ENCODE peak calls at places on chromosomes 1 and 21, in seven cellular contexts. H is hepatocyte, E is NCI-H345, B is hypothalamus, O is cardiac muscle cell, F is EL, M is NCI-H1436. S is an unnamed sample.

GRCh38 chr1:23083714-23084480 is 64.6 kb downstream of the KDM1A start:
- DNase-seq in B (no peak), F (no peak), M (no peak), E (no peak), O (no peak), H (no peak), S (no peak)

GRCh38 chr1:216621536-216621935 is 101.7 kb downstream of the ESRRG start:
- DNase-seq in F (no peak), E (no peak), B (no peak), M (no peak), O (no peak), H (no peak), S (no peak)

GRCh38 chr1:43651188-43651587 is 1.2 kb downstream of the KDM4A start:
- DNase-seq in F (no peak), M (no peak), O (no peak), H (no peak), B (no peak), E (no peak), S (no peak)

GRCh38 chr21:44943686-44944550 is 4.1 kb downstream of the SLX9 start:
- DNase-seq in F (no peak), B (no peak), M (no peak), H (no peak), E (no peak), O (no peak), S (no peak)

GRCh38 chr1:205304695-205305070 is 16.9 kb downstream of the NUAK2 start:
- DNase-seq in B (no peak), F (peak), E (no peak), H (no peak), M (no peak), O (no peak), S (no peak)

GRCh38 chr21:38838598-38839369 is 33.1 kb downstream of the ETS2 start:
- DNase-seq in H (no peak), E (no peak), B (no peak), F (no peak), M (no peak), O (no peak), S (no peak)

GRCh38 chr1:21051177-21051576 is 125.5 kb downstream of the EIF4G3 start:
- DNase-seq in F (no peak), E (no peak), O (no peak), B (no peak), M (no peak), H (no peak), S (no peak)

GRCh38 chr1:54842963-54843362 is 41.8 kb upstream of the TTC22 start:
- DNase-seq in B (no peak), H (no peak), O (no peak), M (no peak), F (no peak), E (no peak), S (no peak)

GRCh38 chr1:227934476-227935313 is 13.0 kb downstream of the WNT9A start:
- DNase-seq in B (no peak), O (no peak), H (peak), M (no peak), F (peak), E (no peak), S (no peak)

GRCh38 chr1:79198841-79199240 is 192.3 kb upstream of the ADGRL4 start:
- DNase-seq in F (peak), O (no peak), H (no peak), B (no peak), M (no peak), E (no peak), S (no peak)

GRCh38 chr1:235838021-235838420 is 28.7 kb downstream of the LYST start:
- DNase-seq in B (no peak), O (no peak), M (no peak), E (no peak), F (no peak), H (no peak), S (no peak)

GRCh38 chr1:63261736-63262142 is 60.6 kb upstream of the FOXD3 start:
- DNase-seq in H (no peak), F (no peak), B (no peak), O (no peak), M (no peak), E (no peak), S (no peak)

GRCh38 chr1:197915797-197916686 is 1.1 kb upstream of the LHX9 start:
- DNase-seq in E (peak), F (peak), B (no peak), H (peak), M (peak), O (peak), S (peak)

GRCh38 chr1:32680642-32681041 is 21.9 kb downstream of the SYNC start:
- DNase-seq in E (no peak), M (no peak), F (no peak), H (no peak), B (no peak), O (no peak), S (no peak)

GRCh38 chr1:32042330-32042729 is 28.7 kb downstream of the KHDRBS1 start:
- DNase-seq in B (no peak), H (no peak), M (no peak), F (no peak), E (no peak), O (no peak), S (no peak)

GRCh38 chr1:91635763-91636162 is 135.1 kb downstream of the CDC7 start:
- DNase-seq in F (peak), O (no peak), H (no peak), M (no peak), B (no peak), E (no peak), S (no peak)

GRCh38 chr1:55724551-55725325 is 509.6 kb upstream of the USP24 start:
- DNase-seq in O (no peak), M (no peak), B (no peak), H (no peak), E (no peak), F (peak), S (no peak)

GRCh38 chr1:66349277-66349676 is 184.7 kb upstream of the SGIP1 start:
- DNase-seq in B (no peak), H (no peak), M (no peak), F (no peak), O (no peak), E (no peak), S (no peak)

GRCh38 chr1:82932207-82932606 is 1066.7 kb downstream of the TTLL7 start:
- DNase-seq in E (no peak), B (no peak), H (no peak), F (no peak), O (no peak), M (no peak), S (no peak)

GRCh38 chr1:81118550-81118949 is 682.2 kb upstream of the ADGRL2 start:
- DNase-seq in F (peak), M (no peak), B (no peak), E (no peak), H (no peak), O (no peak), S (no peak)